ENCODE peak calls at places on chromosome 20, in four cellular contexts. R is HCT116, Q is pancreas, X is MCF 10A. K is an unnamed sample.
A peak's percentile ranks its signal among the peaks of the same experiment; 100 is the strongest.

GRCh38 chr20:35329435-35330139 is 37.4 kb upstream of the FAM83C start:
- DNase-seq in X (peak; percentile 82), R (no peak), Q (no peak), K (no peak)

GRCh38 chr20:2065111-2065510 is 36.5 kb upstream of the STK35 start:
- DNase-seq in Q (no peak), R (no peak), X (peak; percentile 25), K (no peak)

GRCh38 chr20:57564180-57564802 is 3.4 kb downstream of the PCK1 start:
- DNase-seq in Q (no peak), X (no peak), R (no peak), K (no peak)

GRCh38 chr20:33908351-33908750 is 85.4 kb upstream of the RALY start:
- DNase-seq in R (no peak), X (no peak), Q (no peak), K (no peak)

GRCh38 chr20:51650685-51651134 is 108.2 kb upstream of the NFATC2 start:
- DNase-seq in Q (no peak), X (peak; percentile 55), R (peak; percentile 15), K (no peak)

GRCh38 chr20:40868568-40869223 is 159.9 kb upstream of the TOP1 start:
- DNase-seq in Q (no peak), R (no peak), X (peak; percentile 24), K (peak; percentile 16)

GRCh38 chr20:46665602-46666001 is 14.3 kb upstream of the SLC13A3 start:
- DNase-seq in Q (no peak), R (no peak), X (no peak), K (no peak)

GRCh38 chr20:13285408-13285807 is 64.3 kb downstream of the ISM1 start:
- DNase-seq in R (no peak), X (no peak), Q (no peak), K (no peak)

GRCh38 chr20:34443546-34443945 is 72.7 kb upstream of the DYNLRB1 start:
- DNase-seq in X (no peak), Q (no peak), R (no peak), K (no peak)

GRCh38 chr20:6040958-6041807 is 12.7 kb downstream of the LRRN4 start:
- DNase-seq in R (no peak), X (no peak), Q (no peak), K (no peak)

GRCh38 chr20:11035211-11035610 is 361.4 kb upstream of the JAG1 start:
- DNase-seq in X (no peak), Q (no peak), R (no peak), K (no peak)

GRCh38 chr20:16970751-16971150 is 222.6 kb downstream of the OTOR start:
- DNase-seq in R (no peak), Q (no peak), X (no peak), K (no peak)

GRCh38 chr20:23061713-23062561 is 12.5 kb upstream of the THBD start:
- DNase-seq in Q (no peak), R (no peak), X (peak; percentile 50), K (peak; percentile 6)

GRCh38 chr20:58361549-58361948 is 27.5 kb upstream of the VAPB start:
- DNase-seq in Q (no peak), R (no peak), X (peak; percentile 1), K (peak; percentile 77)

GRCh38 chr20:4711511-4711910 is 10.2 kb upstream of the PRND start:
- DNase-seq in Q (no peak), R (no peak), X (no peak), K (no peak)

GRCh38 chr20:56202493-56203077 is 45.9 kb upstream of the MC3R start:
- DNase-seq in X (peak; percentile 63), Q (no peak), R (no peak), K (no peak)

GRCh38 chr20:8019998-8020247 is 362 bp upstream of the TMX4 start:
- DNase-seq in R (no peak), X (no peak), Q (no peak), K (no peak)

GRCh38 chr20:8020314-8021079 is 936 bp upstream of the TMX4 start:
- DNase-seq in X (no peak), Q (no peak), R (no peak), K (no peak)

GRCh38 chr20:8021541-8022269 is 2.1 kb upstream of the TMX4 start:
- DNase-seq in R (no peak), X (no peak), Q (no peak), K (no peak)

GRCh38 chr20:8018928-8019177 is 708 bp downstream of the TMX4 start:
- DNase-seq in Q (no peak), X (peak; percentile 60), R (no peak), K (no peak)

GRCh38 chr20:8019178-8019997 is at the start of gene TMX4:
- DNase-seq in X (peak; percentile 95), R (peak; percentile 85), Q (peak; percentile 99), K (peak; percentile 87)
- TF ChIP-seq CTCF in X (peak; percentile 17), R (no peak), Q (peak; percentile 66), K (peak; percentile 34)

DNA sequence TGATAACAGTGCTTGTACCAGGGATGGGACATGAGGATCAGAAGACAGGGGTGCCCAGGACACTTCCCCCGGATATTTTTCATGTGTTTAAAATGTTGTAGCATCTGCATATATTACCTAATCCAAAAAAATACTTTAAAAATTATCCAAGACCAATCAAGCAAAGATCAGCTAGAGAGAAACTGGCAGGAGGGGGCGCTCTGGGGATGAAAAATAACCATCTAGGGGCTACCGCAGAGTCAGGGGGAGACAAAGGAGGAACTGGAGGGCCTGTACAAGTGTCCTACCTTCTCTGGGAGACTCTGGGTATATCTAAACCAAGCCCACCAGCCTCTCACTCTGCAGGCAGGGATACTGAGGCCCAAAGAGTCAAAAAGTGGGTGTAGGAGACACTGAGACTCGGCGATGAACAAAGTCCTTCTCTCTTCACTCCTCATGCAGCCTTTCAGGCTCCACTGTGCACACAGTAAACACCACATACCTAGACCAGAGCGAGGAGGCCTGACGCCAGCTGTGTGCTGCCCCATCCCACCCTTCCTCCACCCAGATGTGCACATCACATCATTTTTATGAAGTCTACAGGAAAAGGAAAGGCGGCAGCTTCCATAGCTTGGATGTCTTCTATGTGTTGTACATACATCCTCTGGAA is 9.8 kb downstream of the RIMS4 start:
- DNase-seq in R (no peak), X (peak; percentile 20), Q (no peak), K (no peak)
- TF ChIP-seq CTCF in R (peak; percentile 68), X (peak; percentile 23), Q (no peak), K (peak; percentile 30)

GRCh38 chr20:49157146-49157545 is 31.0 kb downstream of the STAU1 start:
- DNase-seq in X (no peak), Q (no peak), R (no peak), K (no peak)

GRCh38 chr20:49163696-49164095 is 24.4 kb downstream of the STAU1 start:
- DNase-seq in R (no peak), Q (no peak), X (no peak), K (no peak)

GRCh38 chr20:49156481-49156880 is 31.7 kb downstream of the STAU1 start:
- DNase-seq in Q (no peak), R (no peak), X (no peak), K (no peak)

GRCh38 chr20:49161428-49162152 is 26.5 kb downstream of the STAU1 start:
- DNase-seq in R (no peak), Q (no peak), X (peak; percentile 5), K (no peak)

DNA sequence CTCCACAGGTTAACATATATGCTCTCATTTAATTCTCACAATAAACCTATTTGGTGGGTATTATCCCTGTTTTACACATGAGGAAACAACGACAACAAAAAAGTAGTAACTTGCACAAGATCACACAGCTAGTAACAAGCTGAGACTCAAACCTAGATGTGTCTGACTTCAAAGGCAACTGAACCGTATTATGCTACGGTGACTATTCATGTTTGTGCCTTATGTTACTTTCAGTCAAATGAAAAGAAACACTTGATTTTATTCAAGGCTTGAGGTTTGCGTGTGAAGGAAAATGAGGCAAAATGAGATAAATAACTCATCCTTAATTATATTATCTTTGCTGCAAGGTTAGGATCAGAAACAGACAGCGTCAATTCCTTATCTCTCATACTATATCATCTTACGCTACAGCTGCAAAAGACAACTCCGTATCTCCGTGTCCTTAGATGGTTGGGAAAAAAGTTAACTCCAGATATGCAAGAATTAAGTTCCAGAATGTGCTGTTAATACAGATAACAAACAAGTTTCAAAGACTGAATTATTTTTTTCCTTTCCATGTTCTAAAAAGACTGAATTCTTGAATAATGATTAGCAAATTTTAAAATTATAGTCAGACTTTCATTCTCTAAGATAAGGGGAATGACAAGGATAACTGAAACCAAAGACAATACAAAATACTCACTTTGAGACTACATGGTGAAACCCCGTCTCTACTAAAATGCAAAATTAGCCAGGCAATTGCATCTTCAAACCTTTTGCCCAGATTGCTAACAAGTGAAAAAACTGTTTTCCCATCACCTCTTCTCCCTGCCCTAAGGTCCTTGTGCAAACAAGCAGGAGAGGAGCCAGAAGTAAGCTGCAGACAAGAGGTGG is 27.8 kb downstream of the STAU1 start:
- DNase-seq in R (no peak), X (no peak), Q (no peak), K (no peak)
- TF ChIP-seq CTCF in R (no peak), X (no peak), Q (no peak), K (no peak)

DNA sequence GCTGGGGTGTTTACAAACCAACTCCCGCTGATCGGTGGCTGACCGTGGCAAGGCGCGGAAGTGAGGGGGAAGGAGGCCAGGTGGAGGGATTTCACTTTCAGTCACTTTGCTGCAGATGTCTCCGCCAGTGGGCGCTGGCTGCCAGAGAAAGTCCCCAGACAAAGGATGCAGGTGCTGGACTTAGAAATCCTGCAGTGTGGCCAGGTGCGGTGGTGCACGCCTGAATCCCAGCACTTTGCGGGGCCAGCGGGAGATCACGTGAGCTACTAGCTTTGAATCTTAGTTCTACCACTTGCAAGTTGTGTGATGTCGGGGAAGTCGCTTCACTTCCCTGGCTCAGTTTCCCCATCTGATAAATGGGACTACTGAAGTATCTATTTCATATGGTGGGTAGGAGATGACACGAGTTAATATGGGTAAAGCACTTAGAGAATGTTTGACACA is 180.4 kb downstream of the ZNF217 start:
- DNase-seq in X (peak; percentile 9), Q (peak; percentile 30), R (peak; percentile 50), K (no peak)
- TF ChIP-seq CTCF in X (no peak), Q (no peak), R (peak; percentile 66), K (no peak)